ENCODE peak calls at places on chromosome 20, in four cellular contexts. One of them, this sample, is unnamed. For H3K4me1, the result is how much of the 10 kb centered on the place peaks cover.

GRCh38 chr20:21981607-21982344 is 276.3 kb downstream of the PAX1 start:
- DNase-seq in endodermal cell: no peak
- DNase-seq in cardiac muscle cell: no peak
- DNase-seq in neural progenitor cell: no peak
- DNase-seq in this sample: no peak

GRCh38 chr20:13119583-13119982 is 101.5 kb upstream of the ISM1 start:
- DNase-seq in endodermal cell: peak
- DNase-seq in cardiac muscle cell: peak
- DNase-seq in neural progenitor cell: peak
- DNase-seq in this sample: peak

GRCh38 chr20:50283922-50284810 is 93.5 kb downstream of the CEBPB start:
- DNase-seq in endodermal cell: no peak
- DNase-seq in cardiac muscle cell: no peak
- DNase-seq in neural progenitor cell: no peak
- DNase-seq in this sample: peak

GRCh38 chr20:19257201-19257600 is 44.8 kb downstream of the SLC24A3 start:
- DNase-seq in endodermal cell: peak
- DNase-seq in cardiac muscle cell: no peak
- DNase-seq in neural progenitor cell: no peak
- DNase-seq in this sample: no peak

GRCh38 chr20:60066438-60066823 is 108.2 kb downstream of the CDH26 start:
- DNase-seq in endodermal cell: no peak
- DNase-seq in cardiac muscle cell: no peak
- DNase-seq in neural progenitor cell: no peak
- DNase-seq in this sample: no peak

GRCh38 chr20:9831032-9831431 is 7.8 kb downstream of the PAK5 start:
- DNase-seq in endodermal cell: no peak
- DNase-seq in cardiac muscle cell: no peak
- DNase-seq in neural progenitor cell: peak
- DNase-seq in this sample: no peak

GRCh38 chr20:24337074-24337473 is 132.4 kb upstream of the SYNDIG1 start:
- DNase-seq in endodermal cell: no peak
- DNase-seq in cardiac muscle cell: no peak
- DNase-seq in neural progenitor cell: peak
- DNase-seq in this sample: no peak

GRCh38 chr20:24698706-24699206 is 229.3 kb downstream of the SYNDIG1 start:
- DNase-seq in endodermal cell: peak
- DNase-seq in cardiac muscle cell: no peak
- DNase-seq in neural progenitor cell: no peak
- DNase-seq in this sample: no peak

GRCh38 chr20:62583424-62583920 is 58.8 kb upstream of the SLCO4A1 start:
- DNase-seq in endodermal cell: no peak
- DNase-seq in cardiac muscle cell: peak
- DNase-seq in neural progenitor cell: peak
- DNase-seq in this sample: no peak

GRCh38 chr20:64063389-64064144 is 569 bp downstream of the TCEA2 start:
- DNase-seq in endodermal cell: peak
- DNase-seq in cardiac muscle cell: no peak
- DNase-seq in neural progenitor cell: peak
- DNase-seq in this sample: peak

GRCh38 chr20:2799688-2800589 is 488 bp downstream of the CPXM1 start:
- DNase-seq in endodermal cell: peak
- DNase-seq in cardiac muscle cell: peak
- DNase-seq in neural progenitor cell: peak
- DNase-seq in this sample: peak

GRCh38 chr20:9978395-9979004 is 56.3 kb upstream of the ANKEF1 start:
- DNase-seq in endodermal cell: peak
- DNase-seq in cardiac muscle cell: peak
- DNase-seq in neural progenitor cell: peak
- DNase-seq in this sample: peak

GRCh38 chr20:63740070-63740500 is 509 bp downstream of the SLC2A4RG start:
- DNase-seq in endodermal cell: no peak
- DNase-seq in cardiac muscle cell: peak
- DNase-seq in neural progenitor cell: peak
- DNase-seq in this sample: peak

GRCh38 chr20:63435552-63435951 is 36.9 kb downstream of the KCNQ2 start:
- DNase-seq in endodermal cell: no peak
- DNase-seq in cardiac muscle cell: peak
- DNase-seq in neural progenitor cell: no peak
- DNase-seq in this sample: no peak

GRCh38 chr20:63074631-63075030 is 67.9 kb upstream of the BHLHE23 start:
- DNase-seq in endodermal cell: no peak
- DNase-seq in cardiac muscle cell: no peak
- DNase-seq in neural progenitor cell: no peak
- DNase-seq in this sample: no peak

DNA sequence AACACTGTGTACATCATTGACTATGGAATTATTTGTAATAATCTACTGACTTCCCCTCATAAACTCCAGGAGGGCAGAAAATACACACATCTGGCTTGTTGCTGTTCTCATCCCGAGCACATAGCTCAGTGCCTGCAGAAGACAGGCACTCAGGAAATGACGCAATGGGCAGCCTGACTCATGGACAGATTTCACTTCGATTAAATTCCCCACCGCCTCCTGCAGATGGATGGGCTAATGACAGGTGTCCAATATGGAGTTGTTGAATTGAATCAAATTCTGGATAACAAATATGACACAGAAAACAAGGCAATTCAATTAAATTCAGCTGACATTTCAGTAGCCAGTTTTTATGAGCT is 9.1 kb downstream of the ANKRD60 start:
- DNase-seq in endodermal cell: no peak
- DNase-seq in cardiac muscle cell: peak
- DNase-seq in neural progenitor cell: no peak
- DNase-seq in this sample: peak
- TF ChIP-seq CTCF in endodermal cell: no peak
- TF ChIP-seq CTCF in cardiac muscle cell: no peak
- TF ChIP-seq CTCF in neural progenitor cell: no peak
- TF ChIP-seq CTCF in this sample: peak

DNA sequence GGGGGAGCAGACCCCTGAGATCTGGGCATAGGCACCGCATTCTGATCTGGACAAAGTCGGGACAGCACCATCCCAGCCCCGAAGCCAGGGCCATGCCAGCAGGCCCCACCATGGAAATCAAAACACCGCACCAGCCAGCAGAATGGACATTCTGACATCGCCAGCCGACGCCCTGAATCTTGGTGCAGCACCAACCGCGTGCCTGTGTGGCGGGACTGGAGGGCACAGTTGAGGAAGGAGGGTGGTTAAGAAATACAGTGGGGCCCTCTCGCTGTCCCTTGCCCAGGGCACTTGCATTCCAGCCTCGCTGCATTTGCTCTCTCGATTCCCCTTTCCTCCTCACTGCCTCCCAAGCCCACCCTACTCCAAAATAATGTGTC is 2.0 kb downstream of the NNAT start:
- DNase-seq in endodermal cell: peak
- DNase-seq in cardiac muscle cell: no peak
- DNase-seq in neural progenitor cell: no peak
- DNase-seq in this sample: no peak
- H3K4me3 ChIP-seq in endodermal cell: no peak
- H3K4me3 ChIP-seq in cardiac muscle cell: no peak
- H3K4me3 ChIP-seq in neural progenitor cell: no peak
- H3K4me3 ChIP-seq in this sample: no peak

GRCh38 chr20:40464731-40465208 is 224.3 kb downstream of the MAFB start:
- DNase-seq in endodermal cell: no peak
- DNase-seq in cardiac muscle cell: no peak
- DNase-seq in neural progenitor cell: no peak
- DNase-seq in this sample: no peak

GRCh38 chr20:40467703-40468411 is 221.2 kb downstream of the MAFB start:
- DNase-seq in endodermal cell: no peak
- DNase-seq in cardiac muscle cell: no peak
- DNase-seq in neural progenitor cell: no peak
- DNase-seq in this sample: no peak

GRCh38 chr20:40470313-40471260 is 218.4 kb downstream of the MAFB start:
- DNase-seq in endodermal cell: no peak
- DNase-seq in cardiac muscle cell: no peak
- DNase-seq in neural progenitor cell: no peak
- DNase-seq in this sample: no peak

GRCh38 chr20:40468759-40469158 is 220.3 kb downstream of the MAFB start:
- DNase-seq in endodermal cell: no peak
- DNase-seq in cardiac muscle cell: no peak
- DNase-seq in neural progenitor cell: no peak
- DNase-seq in this sample: no peak

DNA sequence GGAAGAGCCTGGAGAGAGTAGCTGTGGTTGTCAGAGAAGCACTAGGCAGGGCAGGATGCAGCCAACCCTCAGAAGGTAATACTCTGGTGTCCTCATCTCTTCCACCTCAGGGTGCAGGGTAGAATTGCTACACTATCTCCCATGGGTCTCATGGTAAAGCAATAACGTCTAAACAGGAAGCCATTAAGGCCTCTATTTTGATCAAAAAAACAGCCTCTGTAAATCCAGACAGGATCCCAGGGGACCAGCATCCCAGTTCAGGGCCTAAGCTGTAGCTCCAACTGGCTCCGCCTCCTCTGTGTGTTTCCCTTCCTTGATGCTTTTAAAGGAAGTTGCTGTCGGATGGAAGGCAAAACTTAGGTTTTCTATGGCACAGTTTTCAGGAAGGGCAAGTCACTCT is 222.0 kb downstream of the MAFB start:
- DNase-seq in endodermal cell: no peak
- DNase-seq in cardiac muscle cell: peak
- DNase-seq in neural progenitor cell: no peak
- DNase-seq in this sample: peak
- H3K4me1 ChIP-seq in endodermal cell: under half
- H3K4me1 ChIP-seq in cardiac muscle cell: under half
- H3K4me1 ChIP-seq in neural progenitor cell: under half
- H3K4me1 ChIP-seq in this sample: under half

GRCh38 chr20:61086031-61086430 is 166.0 kb upstream of the CDH4 start:
- DNase-seq in endodermal cell: no peak
- DNase-seq in cardiac muscle cell: no peak
- DNase-seq in neural progenitor cell: no peak
- DNase-seq in this sample: no peak
- TF ChIP-seq CTCF in endodermal cell: no peak
- TF ChIP-seq CTCF in cardiac muscle cell: no peak
- TF ChIP-seq CTCF in neural progenitor cell: no peak
- TF ChIP-seq CTCF in this sample: no peak

DNA sequence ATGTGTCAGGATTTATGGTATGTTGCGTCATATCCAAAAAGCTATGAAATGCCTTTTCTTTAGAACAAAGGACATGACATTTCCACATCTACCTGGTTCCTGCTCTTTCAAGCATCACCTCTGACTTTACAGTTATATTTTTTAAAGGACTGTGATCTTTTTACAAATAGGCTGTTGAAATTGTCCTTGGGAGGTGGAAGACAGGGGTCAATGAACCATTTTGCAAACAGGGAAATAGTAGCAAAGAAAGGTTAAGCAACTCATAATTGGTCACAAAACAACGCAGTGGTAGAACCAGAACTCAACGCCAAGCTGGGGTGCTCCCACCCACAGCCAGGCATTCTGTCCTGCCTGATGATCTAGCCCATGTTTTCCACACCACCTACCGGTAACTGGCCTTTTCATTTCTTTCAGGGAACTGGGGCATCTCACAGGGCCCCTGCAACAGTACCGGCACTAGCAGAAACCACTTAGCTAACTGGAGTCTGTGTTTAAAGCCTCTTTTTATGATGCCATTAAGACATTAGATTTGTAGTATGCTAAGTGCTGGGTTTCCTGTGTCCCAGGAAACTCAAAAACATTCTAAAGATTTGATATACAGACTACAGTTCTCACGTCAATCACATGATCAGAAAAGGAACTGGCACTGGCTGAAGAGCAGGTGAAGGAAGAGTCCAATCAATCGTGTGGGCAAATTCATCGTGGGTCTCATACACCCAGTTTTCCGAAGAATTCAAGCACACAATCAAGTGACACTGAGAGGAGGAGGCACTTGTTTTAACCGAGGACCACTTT is 13.9 kb downstream of the ZNF217 start:
- DNase-seq in endodermal cell: no peak
- DNase-seq in cardiac muscle cell: peak
- DNase-seq in neural progenitor cell: no peak
- DNase-seq in this sample: peak
- H3K4me3 ChIP-seq in endodermal cell: peak
- H3K4me3 ChIP-seq in cardiac muscle cell: no peak
- H3K4me3 ChIP-seq in neural progenitor cell: peak
- H3K4me3 ChIP-seq in this sample: peak

DNA sequence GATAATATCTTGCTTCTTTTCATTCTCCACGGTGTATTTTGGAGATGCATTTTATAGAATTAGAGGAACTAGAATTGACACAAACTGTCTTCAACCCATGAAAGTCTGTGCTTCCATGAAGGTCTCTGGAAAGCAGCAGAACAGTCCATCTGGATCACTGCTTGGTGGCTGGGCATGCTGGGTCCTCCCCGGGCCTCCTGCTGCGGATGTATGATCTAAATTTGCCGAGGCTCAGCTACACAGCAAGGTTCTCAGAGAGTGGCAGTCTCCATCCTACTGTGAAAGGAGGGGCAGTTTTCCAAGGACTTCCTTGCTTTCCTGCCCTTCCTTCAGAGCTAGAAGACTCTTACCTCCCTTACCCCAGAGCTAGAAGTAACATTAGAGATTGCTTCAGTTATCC is 15.1 kb downstream of the PKIG start:
- DNase-seq in endodermal cell: no peak
- DNase-seq in cardiac muscle cell: no peak
- DNase-seq in neural progenitor cell: no peak
- DNase-seq in this sample: peak
- H3K4me1 ChIP-seq in endodermal cell: under half
- H3K4me1 ChIP-seq in cardiac muscle cell: under half
- H3K4me1 ChIP-seq in neural progenitor cell: under half
- H3K4me1 ChIP-seq in this sample: under half

GRCh38 chr20:58867211-58867610 is 14.7 kb downstream of the GNAS start:
- DNase-seq in endodermal cell: no peak
- DNase-seq in cardiac muscle cell: peak
- DNase-seq in neural progenitor cell: no peak
- DNase-seq in this sample: no peak

GRCh38 chr20:58869662-58870227 is 17.2 kb downstream of the GNAS start:
- DNase-seq in endodermal cell: peak
- DNase-seq in cardiac muscle cell: no peak
- DNase-seq in neural progenitor cell: no peak
- DNase-seq in this sample: no peak

GRCh38 chr20:58868795-58869194 is 16.3 kb downstream of the GNAS start:
- DNase-seq in endodermal cell: peak
- DNase-seq in cardiac muscle cell: no peak
- DNase-seq in neural progenitor cell: peak
- DNase-seq in this sample: no peak

DNA sequence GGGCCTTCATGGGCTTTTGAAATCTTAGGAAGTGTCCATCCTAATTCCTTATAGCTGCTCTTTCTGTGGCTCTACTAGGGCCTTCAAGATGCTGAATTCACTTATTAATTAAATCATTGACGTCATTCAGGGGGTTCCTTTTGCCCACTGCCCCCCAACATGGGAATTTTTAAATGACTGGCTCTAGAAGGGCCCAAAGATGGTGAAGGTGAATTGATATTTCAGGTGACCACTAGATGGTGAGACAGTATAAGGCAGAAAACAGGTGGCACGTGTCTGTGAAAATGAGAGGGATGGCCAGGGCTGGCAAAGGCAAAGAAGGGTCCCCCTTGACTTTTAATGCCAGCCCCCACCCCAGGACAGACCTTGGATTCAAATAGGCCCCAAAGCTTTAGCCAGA is 11.8 kb downstream of the GNAS start:
- DNase-seq in endodermal cell: no peak
- DNase-seq in cardiac muscle cell: no peak
- DNase-seq in neural progenitor cell: no peak
- DNase-seq in this sample: no peak
- TF ChIP-seq CTCF in endodermal cell: peak
- TF ChIP-seq CTCF in cardiac muscle cell: no peak
- TF ChIP-seq CTCF in neural progenitor cell: peak
- TF ChIP-seq CTCF in this sample: peak